ENCODE peak calls at places on chromosome 1, in ten cellular contexts. W, J, K, A, X, I, L, Z, P and U are unnamed samples.

GRCh38 chr1:58841455-58841854 is 57.6 kb upstream of the JUN start:
- DNase-seq in A (peak), X (peak), P (no peak), J (no peak), W (peak), I (no peak), Z (no peak), K (peak), L (no peak), U (no peak)

GRCh38 chr1:163875214-163875926 is 553.6 kb downstream of the NUF2 start:
- DNase-seq in X (peak), A (peak), J (peak), Z (no peak), L (peak), I (no peak), W (no peak), K (no peak), P (no peak), U (no peak)

GRCh38 chr1:75245239-75245638 is 111.1 kb downstream of the LHX8 start:
- DNase-seq in W (no peak), Z (no peak), X (no peak), A (no peak), L (no peak), K (no peak), I (no peak), J (no peak), P (no peak), U (no peak)

GRCh38 chr1:58596631-58597052 is 19.6 kb upstream of the TACSTD2 start:
- DNase-seq in A (no peak), X (no peak), I (no peak), K (no peak), W (peak), P (no peak), L (no peak), Z (no peak), J (no peak), U (no peak)

GRCh38 chr1:50553921-50554320 is 130.7 kb upstream of the DMRTA2 start:
- DNase-seq in P (no peak), Z (peak), L (no peak), A (no peak), K (no peak), I (no peak), X (no peak), J (no peak), W (no peak), U (no peak)

GRCh38 chr1:46003315-46003714 is 129.1 kb downstream of the PIK3R3 start:
- DNase-seq in P (no peak), X (no peak), J (no peak), L (no peak), K (peak), W (no peak), Z (peak), I (no peak), A (no peak), U (no peak)

GRCh38 chr1:119435061-119435460 is 20.1 kb downstream of the HSD3B2 start:
- DNase-seq in X (no peak), I (no peak), J (no peak), Z (no peak), W (no peak), A (no peak), L (no peak), K (no peak), P (no peak), U (no peak)

GRCh38 chr1:208182880-208183279 is 61.3 kb downstream of the PLXNA2 start:
- DNase-seq in A (peak), J (no peak), L (no peak), Z (no peak), P (no peak), K (no peak), I (no peak), X (no peak), W (peak), U (no peak)

GRCh38 chr1:117051224-117052064 is 8.7 kb upstream of the TTF2 start:
- DNase-seq in W (no peak), L (no peak), K (peak), I (no peak), X (no peak), A (peak), P (peak), Z (no peak), J (no peak), U (no peak)

GRCh38 chr1:167249702-167250101 is 29.0 kb downstream of the POU2F1 start:
- DNase-seq in I (no peak), A (no peak), P (no peak), K (no peak), J (no peak), W (peak), X (no peak), L (no peak), Z (no peak), U (no peak)

GRCh38 chr1:59641861-59642260 is 172.9 kb upstream of the HOOK1 start:
- DNase-seq in P (no peak), J (no peak), W (no peak), Z (no peak), L (no peak), X (no peak), K (no peak), A (no peak), I (no peak), U (no peak)

GRCh38 chr1:89833183-89834077 is 12.6 kb downstream of the LRRC8D start:
- DNase-seq in I (no peak), P (no peak), X (no peak), W (no peak), Z (peak), K (no peak), L (no peak), A (no peak), J (no peak), U (no peak)

GRCh38 chr1:35178874-35179380 is 14.0 kb downstream of the SFPQ start:
- DNase-seq in L (no peak), I (no peak), X (no peak), A (no peak), P (no peak), J (no peak), K (no peak), Z (peak), W (no peak), U (no peak)

GRCh38 chr1:69499203-69499803 is 68.4 kb upstream of the LRRC7 start:
- DNase-seq in I (no peak), A (no peak), K (no peak), L (no peak), X (no peak), J (no peak), Z (no peak), W (peak), P (no peak), U (no peak)

GRCh38 chr1:107449326-107449725 is 308.5 kb downstream of the NTNG1 start:
- DNase-seq in Z (no peak), P (no peak), W (no peak), J (no peak), A (no peak), X (no peak), I (no peak), L (no peak), K (no peak), U (no peak)

GRCh38 chr1:21069549-21069948 is 107.1 kb downstream of the EIF4G3 start:
- DNase-seq in I (no peak), K (no peak), W (no peak), J (no peak), X (no peak), Z (peak), A (no peak), P (no peak), L (no peak), U (no peak)

GRCh38 chr1:2353215-2353906 is 38.0 kb downstream of the MORN1 start:
- DNase-seq in X (no peak), W (no peak), L (peak), K (no peak), P (no peak), A (no peak), Z (no peak), J (no peak), I (no peak), U (peak)

GRCh38 chr1:163046071-163046470 is 23.1 kb upstream of the RGS4 start:
- DNase-seq in I (no peak), L (no peak), X (no peak), W (no peak), P (no peak), K (no peak), J (no peak), Z (no peak), A (no peak), U (no peak)

GRCh38 chr1:36872126-36872754 is 162.1 kb downstream of the GRIK3 start:
- DNase-seq in K (no peak), A (no peak), Z (no peak), W (no peak), J (peak), P (no peak), I (no peak), L (peak), X (no peak), U (no peak)

GRCh38 chr1:72891976-72892375 is 609.6 kb upstream of the NEGR1 start:
- DNase-seq in L (no peak), X (no peak), A (no peak), J (no peak), P (no peak), W (no peak), I (no peak), K (no peak), Z (no peak), U (no peak)

GRCh38 chr1:183070923-183071618 is 47.9 kb downstream of the LAMC1 start:
- DNase-seq in I (no peak), K (no peak), X (no peak), J (no peak), L (no peak), Z (peak), A (no peak), P (no peak), W (no peak), U (no peak)

GRCh38 chr1:217528271-217528670 is 102.6 kb downstream of the GPATCH2 start:
- DNase-seq in Z (no peak), J (no peak), X (no peak), I (no peak), P (no peak), L (no peak), K (no peak), A (no peak), W (no peak), U (no peak)

GRCh38 chr1:64183380-64183984 is 19.9 kb upstream of the UBE2U start:
- DNase-seq in X (no peak), J (no peak), P (no peak), I (peak), K (no peak), A (no peak), L (peak), W (no peak), Z (no peak), U (peak)

GRCh38 chr1:64167176-64167575 is 36.2 kb upstream of the UBE2U start:
- DNase-seq in P (no peak), A (no peak), J (no peak), K (no peak), I (no peak), L (no peak), Z (no peak), W (no peak), X (no peak), U (no peak)

GRCh38 chr1:212669102-212669501 is 30.5 kb downstream of the BATF3 start:
- DNase-seq in L (no peak), X (peak), Z (peak), J (no peak), P (no peak), A (no peak), I (peak), K (no peak), W (peak), U (no peak)

GRCh38 chr1:33387512-33388079 is 43.3 kb downstream of the PHC2 start:
- DNase-seq in W (no peak), J (no peak), X (no peak), K (no peak), Z (no peak), I (no peak), A (no peak), L (no peak), P (no peak), U (no peak)

GRCh38 chr1:6580119-6580587 is 359 bp downstream of the ZBTB48 start:
- DNase-seq in W (peak), X (no peak), Z (no peak), J (no peak), P (no peak), A (no peak), L (no peak), K (no peak), I (no peak), U (no peak)

GRCh38 chr1:176559474-176560390 is 96.8 kb downstream of the PAPPA2 start:
- DNase-seq in P (peak), K (peak), J (no peak), Z (peak), W (peak), A (peak), L (peak), X (peak), I (peak), U (peak)

GRCh38 chr1:179870870-179871269 is 6.7 kb downstream of the TOR1AIP2 start:
- DNase-seq in K (no peak), L (no peak), W (no peak), A (no peak), Z (no peak), P (no peak), X (no peak), I (no peak), J (no peak), U (no peak)

GRCh38 chr1:180590889-180591288 is 32.1 kb downstream of the OVAAL start:
- DNase-seq in J (no peak), I (no peak), W (no peak), K (no peak), L (no peak), A (no peak), Z (no peak), X (no peak), P (no peak), U (no peak)

GRCh38 chr1:35881850-35882273 is 1.1 kb upstream of the AGO1 start:
- DNase-seq in W (peak), L (no peak), A (no peak), X (no peak), P (no peak), Z (no peak), J (no peak), K (no peak), I (no peak), U (no peak)

GRCh38 chr1:248585266-248585665 is 10.7 kb upstream of the OR2T34 start:
- DNase-seq in K (no peak), Z (no peak), P (no peak), X (no peak), A (no peak), I (no peak), J (no peak), W (no peak), L (no peak), U (no peak)

GRCh38 chr1:179881642-179882252 is 338 bp upstream of the TOR1AIP1 start:
- DNase-seq in L (peak), W (peak), X (peak), P (peak), Z (peak), I (peak), J (peak), A (peak), K (peak), U (no peak)

GRCh38 chr1:220902916-220903315 is 23.7 kb downstream of the HLX start:
- DNase-seq in K (no peak), A (no peak), L (no peak), Z (no peak), X (no peak), W (no peak), P (no peak), I (no peak), J (no peak), U (no peak)

GRCh38 chr1:230392141-230392909 is 33.8 kb downstream of the PGBD5 start:
- DNase-seq in W (no peak), P (no peak), I (no peak), K (no peak), A (no peak), L (no peak), X (no peak), Z (no peak), J (no peak), U (no peak)

GRCh38 chr1:13830616-13831280 is 130.8 kb downstream of the PRDM2 start:
- DNase-seq in I (peak), X (no peak), P (no peak), A (no peak), J (no peak), Z (no peak), L (no peak), W (no peak), K (peak), U (peak)
- TF ChIP-seq CTCF in I (no peak), X (no peak), P (no peak), A (no peak), J (no peak), Z (no peak), L (no peak), W (no peak), K (no peak), U (no peak)

DNA sequence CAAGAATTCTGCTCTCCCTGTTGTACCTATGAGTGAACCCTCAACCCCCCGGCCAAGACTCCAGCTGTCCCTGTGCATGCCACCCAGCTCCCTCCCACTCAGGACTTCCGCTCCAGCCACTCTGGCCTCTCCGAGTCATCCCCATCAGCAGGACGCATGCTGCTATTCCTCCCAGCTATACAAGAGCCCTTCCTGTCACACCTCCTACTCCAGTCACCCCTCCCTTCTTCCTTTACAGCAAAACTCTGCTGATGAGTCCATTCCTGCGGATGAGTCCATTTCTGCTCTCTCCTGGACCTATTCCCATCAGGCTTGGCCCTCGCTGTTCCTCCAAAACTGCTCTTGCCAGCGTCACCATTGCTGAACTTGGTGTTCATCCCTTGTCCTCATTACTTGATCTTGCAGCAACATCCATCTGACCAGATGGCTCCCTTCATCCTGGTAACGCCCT is 42.2 kb downstream of the H3-3A start:
- DNase-seq in K (no peak), Z (no peak), X (no peak), L (no peak), P (no peak), J (no peak), W (no peak), A (no peak), I (no peak), U (no peak)
- TF ChIP-seq EP300 in K (no peak), Z (no peak), X (no peak), L (no peak), P (no peak), J (no peak), W (no peak), A (no peak), I (no peak), U (no peak)

DNA sequence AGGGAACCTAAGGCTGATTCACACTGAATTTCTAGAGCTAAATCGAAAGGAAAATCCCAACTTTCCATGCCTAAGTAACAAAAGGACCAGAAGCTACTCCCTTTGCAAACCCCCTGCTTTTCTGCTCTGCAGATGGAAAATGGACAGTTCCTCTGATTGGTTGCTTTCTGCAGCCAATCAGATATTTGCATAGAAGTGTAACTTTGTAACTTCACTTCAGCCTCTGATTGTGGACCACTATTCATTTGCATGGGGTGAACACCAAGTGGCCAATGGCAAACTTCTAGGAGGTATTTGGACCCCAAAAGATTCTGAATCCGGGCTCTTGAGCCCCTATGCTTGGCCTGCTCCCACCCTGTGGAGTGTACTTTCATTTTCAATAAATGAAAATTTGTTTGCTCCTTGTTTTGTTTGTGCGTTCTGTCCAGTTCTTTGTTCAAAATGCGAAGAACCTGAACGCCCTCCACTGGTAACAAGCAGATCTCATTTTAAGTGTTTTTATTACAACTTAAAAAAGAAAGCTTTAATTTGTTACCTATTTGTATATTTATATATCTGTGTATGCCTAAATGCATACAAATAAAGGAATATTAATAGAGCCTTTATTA is 6.4 kb upstream of the GSTM4 start:
- DNase-seq in X (peak), W (peak), A (no peak), J (no peak), P (no peak), I (peak), L (no peak), K (no peak), Z (no peak), U (no peak)
- TF ChIP-seq CTCF in X (peak), W (peak), A (peak), J (no peak), P (no peak), I (peak), L (no peak), K (no peak), Z (peak), U (peak)

GRCh38 chr1:109543988-109544735 is 4.3 kb upstream of the GNAI3 start:
- DNase-seq in I (no peak), P (no peak), L (no peak), J (no peak), A (no peak), W (peak), Z (no peak), K (no peak), X (no peak), U (no peak)

GRCh38 chr1:109546311-109547109 is 1.9 kb upstream of the GNAI3 start:
- DNase-seq in Z (peak), I (peak), A (peak), W (peak), K (peak), P (peak), X (peak), J (peak), L (peak), U (peak)

GRCh38 chr1:109543283-109543987 is 3.8 kb downstream of the GPR61 start:
- DNase-seq in I (no peak), P (no peak), L (no peak), K (no peak), W (peak), Z (no peak), X (no peak), J (no peak), A (no peak), U (no peak)

GRCh38 chr1:109548321-109549267 is at the start of gene GNAI3:
- DNase-seq in Z (peak), W (peak), I (peak), X (peak), A (peak), K (peak), J (peak), L (peak), P (peak), U (peak)

DNA sequence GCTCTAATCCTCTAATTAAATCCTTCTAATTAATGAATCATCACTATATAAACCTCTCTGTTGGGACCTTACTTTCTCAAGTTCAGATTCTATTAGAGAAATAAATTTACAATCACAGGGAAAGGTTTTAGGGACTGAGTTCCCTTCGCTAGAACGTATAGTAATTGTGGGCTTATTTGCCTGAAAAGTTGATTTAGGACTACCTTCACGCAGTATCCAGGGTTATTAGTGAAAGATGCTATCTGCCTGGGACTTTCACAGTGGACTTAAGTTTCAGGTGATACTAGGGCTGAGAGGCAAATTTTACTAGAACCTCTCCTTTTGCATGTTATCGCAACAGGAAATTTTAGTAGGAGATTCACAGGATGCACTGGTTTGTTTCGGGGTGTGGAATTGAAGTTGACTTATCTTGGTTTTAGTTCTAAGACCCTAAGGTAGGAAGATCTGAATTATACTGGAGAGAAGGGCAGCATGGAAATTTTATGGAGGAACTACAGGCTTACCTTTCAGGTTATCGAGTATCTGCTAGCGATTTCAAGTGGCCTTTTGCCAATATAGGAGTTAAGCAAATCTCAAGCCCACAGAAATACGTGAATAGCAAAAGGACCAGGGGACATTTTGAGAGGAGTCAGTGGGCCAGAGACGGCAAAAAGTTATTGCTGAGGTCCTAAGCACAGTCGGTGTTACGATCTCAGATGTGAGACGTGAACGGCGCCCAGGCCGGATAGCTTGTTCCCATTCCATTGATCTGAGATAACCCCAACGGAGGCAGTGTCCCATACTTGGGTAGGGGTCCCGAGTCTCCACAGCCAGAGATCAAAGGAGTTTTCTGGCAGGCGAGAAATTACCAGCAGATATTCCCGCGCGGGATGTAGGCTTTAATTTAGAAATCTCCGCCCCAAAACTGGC is 749 bp upstream of the GNAI3 start:
- DNase-seq in A (peak), I (no peak), J (no peak), Z (no peak), W (peak), K (no peak), X (no peak), L (peak), P (peak), U (no peak)
- TF ChIP-seq EP300 in A (no peak), I (no peak), J (no peak), Z (no peak), W (no peak), K (no peak), X (no peak), L (no peak), P (no peak), U (no peak)

GRCh38 chr1:8439015-8439702 is 121.2 kb downstream of the SLC45A1 start:
- DNase-seq in W (peak), Z (peak), J (peak), A (peak), L (peak), P (peak), X (no peak), K (peak), I (peak), U (peak)
- TF ChIP-seq CTCF in W (peak), Z (no peak), J (no peak), A (peak), L (no peak), P (no peak), X (no peak), K (no peak), I (peak), U (no peak)